ENCODE peak calls at places on chromosomes 4 and X, in five cellular contexts. M is right cardiac atrium, G is upper lobe of left lung, X is heart left ventricle, L is pancreas. D is an unnamed sample.

GRCh38 chr4:180152831-180153230 is 2090.4 kb upstream of the TENM3 start:
- ATAC-seq in M (no peak), G (no peak), X (no peak), L (no peak), D (no peak)

GRCh38 chrX:118552501-118552900 is 56.9 kb downstream of the DOCK11 start:
- ATAC-seq in M (no peak), G (peak; percentile 66), X (no peak), L (no peak), D (peak; percentile 76)

GRCh38 chr4:93841803-93842202 is 13.2 kb downstream of the ATOH1 start:
- ATAC-seq in M (no peak), G (no peak), X (no peak), L (no peak), D (no peak)

GRCh38 chr4:107709916-107710315 is 10.1 kb downstream of the PAPSS1 start:
- ATAC-seq in M (no peak), G (no peak), X (no peak), L (no peak), D (no peak)

GRCh38 chrX:47278684-47279083 is 45.9 kb downstream of the USP11 start:
- ATAC-seq in M (no peak), G (no peak), X (no peak), L (no peak), D (no peak)

GRCh38 chrX:129791961-129792570 is 12.3 kb downstream of the SASH3 start:
- ATAC-seq in M (no peak), G (no peak), X (no peak), L (no peak), D (no peak)

GRCh38 chr4:157072002-157072401 is 3.9 kb upstream of the GLRB start:
- ATAC-seq in M (no peak), G (no peak), X (no peak), L (no peak), D (no peak)

GRCh38 chrX:38095971-38096529 is 89.7 kb downstream of the SYTL5 start:
- ATAC-seq in M (no peak), G (no peak), X (no peak), L (no peak), D (no peak)

GRCh38 chr4:64272432-64272831 is 136.8 kb downstream of the TECRL start:
- ATAC-seq in M (peak; percentile 51), G (no peak), X (peak; percentile 52), L (no peak), D (no peak)

GRCh38 chrX:110440016-110440805 is 81.6 kb downstream of the RTL9 start:
- ATAC-seq in M (no peak), G (no peak), X (no peak), L (no peak), D (no peak)

GRCh38 chrX:18558799-18559198 is 113.1 kb downstream of the RS1 start:
- ATAC-seq in M (no peak), G (no peak), X (no peak), L (no peak), D (no peak)

GRCh38 chr4:55358668-55359067 is 12.6 kb downstream of the SRD5A3 start:
- ATAC-seq in M (peak; percentile 48), G (peak; percentile 58), X (peak; percentile 72), L (no peak), D (peak; percentile 80)

GRCh38 chrX:10235851-10236250 is 79.1 kb downstream of the CLCN4 start:
- ATAC-seq in M (peak; percentile 61), G (no peak), X (peak; percentile 66), L (no peak), D (peak; percentile 35)

GRCh38 chr4:186904104-186904503 is 180.4 kb upstream of the FAT1 start:
- ATAC-seq in M (peak; percentile 29), G (no peak), X (peak; percentile 60), L (no peak), D (peak; percentile 75)

GRCh38 chr4:169907705-169908104 is 118.5 kb downstream of the MFAP3L start:
- ATAC-seq in M (no peak), G (no peak), X (no peak), L (no peak), D (no peak)

GRCh38 chr4:98510757-98511517 is 147.5 kb downstream of the TSPAN5 start:
- ATAC-seq in M (no peak), G (no peak), X (no peak), L (no peak), D (peak; percentile 19)

GRCh38 chrX:11462136-11462535 is 168.9 kb downstream of the AMELX start:
- ATAC-seq in M (no peak), G (no peak), X (no peak), L (no peak), D (no peak)

GRCh38 chr4:10161840-10162239 is 45.2 kb upstream of the WDR1 start:
- ATAC-seq in M (no peak), G (no peak), X (no peak), L (no peak), D (no peak)

GRCh38 chr4:56506110-56506705 is 617 bp downstream of the ARL9 start:
- ATAC-seq in M (no peak), G (peak; percentile 35), X (no peak), L (no peak), D (no peak)

GRCh38 chr4:112168719-112169500 is 23.7 kb downstream of the FAM241A start:
- ATAC-seq in M (no peak), G (no peak), X (no peak), L (no peak), D (no peak)

GRCh38 chrX:39777623-39778025 is 320.1 kb downstream of the BCOR start:
- ATAC-seq in M (no peak), G (no peak), X (no peak), L (no peak), D (no peak)

GRCh38 chrX:80174925-80175574 is 160.5 kb downstream of the TBX22 start:
- ATAC-seq in M (peak; percentile 98), G (no peak), X (peak; percentile 65), L (no peak), D (peak; percentile 28)

GRCh38 chr4:185224597-185224996 is 15.2 kb downstream of the SNX25 start:
- ATAC-seq in M (no peak), G (no peak), X (no peak), L (no peak), D (no peak)

GRCh38 chr4:146271466-146271865 is 57.1 kb downstream of the REELD1 start:
- ATAC-seq in M (no peak), G (no peak), X (no peak), L (no peak), D (no peak)

GRCh38 chrX:74890676-74891430 is 34.4 kb downstream of the NEXMIF start:
- ATAC-seq in M (no peak), G (no peak), X (no peak), L (no peak), D (no peak)

GRCh38 chr4:105291920-105292319 is 145.2 kb downstream of the TET2 start:
- ATAC-seq in M (no peak), G (no peak), X (no peak), L (no peak), D (no peak)

GRCh38 chrX:54529166-54529558 is 857 bp upstream of the GNL3L start:
- ATAC-seq in M (no peak), G (no peak), X (no peak), L (no peak), D (no peak)

GRCh38 chrX:54817220-54817820 is 9.8 kb downstream of the MAGED2 start:
- ATAC-seq in M (no peak), G (peak; percentile 11), X (no peak), L (no peak), D (no peak)

GRCh38 chr4:187158003-187158402 is 434.3 kb upstream of the FAT1 start:
- ATAC-seq in M (peak; percentile 61), G (no peak), X (no peak), L (no peak), D (no peak)

DNA sequence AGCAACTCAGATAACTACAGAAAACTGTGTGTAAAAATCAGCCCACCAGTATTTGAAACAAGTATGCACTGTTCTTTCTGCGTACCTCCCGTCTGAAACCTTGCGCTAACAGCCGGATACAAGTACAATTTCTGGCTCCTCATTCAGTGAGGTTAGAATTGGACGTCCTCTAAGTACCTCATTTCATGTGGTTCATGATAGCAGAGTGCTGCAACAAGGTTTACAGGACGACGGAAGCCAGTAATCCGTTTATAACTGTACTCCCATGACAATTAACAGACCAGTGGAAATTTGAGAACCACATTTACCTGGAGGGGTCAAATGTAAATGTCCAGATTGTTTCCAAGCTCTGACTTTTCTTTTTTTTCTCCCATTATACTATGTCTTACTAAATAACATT is 52.9 kb upstream of the TENM3 start:
- ATAC-seq in M (no peak), G (no peak), X (peak; percentile 44), L (no peak), D (no peak)
- H3K27ac ChIP-seq in M (no peak overlapping the region), G (no peak overlapping the region), X (no peak overlapping the region), L (no peak overlapping the region), D (no peak overlapping the region)

GRCh38 chr4:2935762-2936743 is 27.2 kb downstream of the NOP14 start:
- ATAC-seq in M (no peak), G (no peak), X (no peak), L (no peak), D (no peak)
- H3K27ac ChIP-seq in M (no peak overlapping the region), G (peak overlapping the region; percentile 94), X (peak overlapping the region; percentile 86), L (no peak overlapping the region), D (no peak overlapping the region)

GRCh38 chrX:16797841-16798240 is 11.6 kb downstream of the TXLNG start:
- ATAC-seq in M (no peak), G (no peak), X (no peak), L (no peak), D (no peak)

GRCh38 chrX:16796298-16796697 is 10.0 kb downstream of the TXLNG start:
- ATAC-seq in M (no peak), G (no peak), X (no peak), L (no peak), D (no peak)

DNA sequence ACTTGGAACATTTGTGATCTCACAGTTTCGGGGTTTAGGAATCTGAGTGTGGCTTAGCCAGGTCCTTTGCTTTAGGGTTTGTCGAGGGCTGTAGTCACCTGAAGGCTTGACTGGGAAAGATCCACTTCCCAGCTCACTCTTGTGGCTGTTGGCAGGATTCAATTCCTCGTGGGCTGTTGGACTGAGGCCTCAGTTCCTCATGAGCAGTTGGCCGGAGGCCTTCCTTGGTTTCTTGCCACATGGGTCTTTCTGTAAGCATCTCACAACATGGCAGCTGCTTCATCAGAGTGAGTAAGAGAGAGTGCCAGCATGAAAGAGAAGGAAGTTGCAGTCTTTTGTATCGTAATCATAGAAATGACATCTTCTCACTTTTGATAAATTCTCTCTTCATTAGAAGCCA is 11.1 kb downstream of the TXLNG start:
- ATAC-seq in M (no peak), G (no peak), X (no peak), L (no peak), D (peak; percentile 28)
- H3K27ac ChIP-seq in M (peak overlapping the region; percentile 27), G (no peak overlapping the region), X (no peak overlapping the region), L (no peak overlapping the region), D (no peak overlapping the region)

GRCh38 chrX:1144293-1144692 is 68.2 kb downstream of the CRLF2 start:
- ATAC-seq in M (no peak), G (no peak), X (no peak), L (no peak), D (no peak)
- H3K27ac ChIP-seq in M (no peak overlapping the region), G (no peak overlapping the region), X (no peak overlapping the region), L (no peak overlapping the region), D (no peak overlapping the region)

DNA sequence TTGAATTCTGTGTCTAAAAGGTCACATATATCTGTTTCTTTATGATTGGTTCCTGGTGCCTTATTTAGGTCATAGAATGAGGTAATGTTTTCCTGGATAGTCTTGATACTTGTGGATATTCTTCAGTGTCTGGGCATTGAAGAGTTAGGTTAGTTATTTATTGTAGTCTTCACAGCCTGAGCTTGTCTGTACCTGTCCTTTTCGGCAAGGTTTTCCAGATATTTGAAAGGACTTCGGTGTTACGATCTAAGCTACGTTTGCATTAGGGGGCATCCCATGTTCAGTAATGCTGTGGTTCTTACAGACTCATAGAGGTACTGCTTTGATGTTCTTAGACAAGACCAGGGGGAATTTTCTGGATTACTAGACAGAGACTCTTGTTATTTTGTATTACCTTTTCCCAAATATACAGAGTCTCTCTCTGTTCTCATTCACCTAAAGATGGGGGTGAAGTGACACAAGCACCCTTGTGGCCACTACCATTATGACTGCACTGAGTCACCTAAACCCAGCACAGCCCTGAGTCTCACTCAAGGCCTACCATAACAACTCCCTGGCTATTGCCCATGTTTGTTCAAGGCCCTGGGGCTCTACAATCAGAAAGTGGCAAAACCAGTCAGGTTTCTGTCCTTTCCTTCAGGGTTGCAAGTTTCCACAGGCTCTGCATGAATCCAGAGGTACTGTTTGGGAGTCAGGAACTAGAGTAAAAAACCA is 30.1 kb upstream of the CYSLTR1 start:
- ATAC-seq in M (no peak), G (no peak), X (no peak), L (no peak), D (no peak)
- H3K27ac ChIP-seq in M (no peak overlapping the region), G (no peak overlapping the region), X (no peak overlapping the region), L (no peak overlapping the region), D (no peak overlapping the region)

D was measured in gastroesophageal sphincter.